ENCODE peak calls at places on chromosomes 13 and 19, in seven cellular contexts. V is astrocyte; I is adrenal gland; Y is endodermal cell; A is right cardiac atrium; C is neural progenitor cell; N is CD8-positive, alpha-beta T cell. L is an unnamed sample.

GRCh38 chr13:35687336-35687735 is 210.8 kb upstream of the MAB21L1 start:
- DNase-seq in V (no peak), I (no peak), Y (no peak), A (no peak), C (no peak), N (no peak), L (no peak)

GRCh38 chr19:56191115-56191514 is 6.5 kb downstream of the ZSCAN5B start:
- DNase-seq in V (no peak), I (no peak), Y (peak; percentile 63), A (no peak), C (no peak), N (no peak), L (no peak)

GRCh38 chr19:39890755-39891551 is 43.5 kb downstream of the FCGBP start:
- DNase-seq in V (no peak), I (no peak), Y (no peak), A (no peak), C (no peak), N (no peak), L (no peak)

GRCh38 chr13:77836423-77836822 is 82.2 kb downstream of the EDNRB start:
- DNase-seq in V (no peak), I (no peak), Y (no peak), A (no peak), C (no peak), N (no peak), L (no peak)

GRCh38 chr19:49585023-49585422 is 3.9 kb downstream of the PRRG2 start:
- DNase-seq in V (no peak), I (peak; percentile 27), Y (peak; percentile 94), A (no peak), C (peak; percentile 80), N (no peak), L (no peak)

GRCh38 chr13:96141032-96141431 is 51.1 kb downstream of the HS6ST3 start:
- DNase-seq in V (peak; percentile 3), I (no peak), Y (no peak), A (no peak), C (peak; percentile 67), N (no peak), L (peak; percentile 28)

GRCh38 chr13:50365683-50366391 is 350.6 kb downstream of the KCNRG start:
- DNase-seq in V (no peak), I (no peak), Y (no peak), A (no peak), C (no peak), N (no peak), L (no peak)

GRCh38 chr19:16326401-16327130 is 1.9 kb downstream of the KLF2 start:
- DNase-seq in V (no peak), I (peak; percentile 41), Y (peak; percentile 74), A (peak; percentile 68), C (peak; percentile 49), N (no peak), L (no peak)

GRCh38 chr13:50955807-50956206 is 46.2 kb downstream of the RNASEH2B start:
- DNase-seq in V (no peak), I (no peak), Y (no peak), A (no peak), C (no peak), N (no peak), L (no peak)

GRCh38 chr13:94464771-94465170 is 14.7 kb downstream of the DCT start:
- DNase-seq in V (no peak), I (no peak), Y (peak; percentile 48), A (no peak), C (no peak), N (no peak), L (no peak)

GRCh38 chr13:94470126-94470525 is 9.4 kb downstream of the DCT start:
- DNase-seq in V (no peak), I (no peak), Y (no peak), A (no peak), C (no peak), N (no peak), L (no peak)
- H3K4me3 ChIP-seq in V (no peak overlapping the region), I (no peak overlapping the region), Y (no peak overlapping the region), A (no peak overlapping the region), C (no peak overlapping the region), N (no peak overlapping the region), L (no peak overlapping the region)

DNA sequence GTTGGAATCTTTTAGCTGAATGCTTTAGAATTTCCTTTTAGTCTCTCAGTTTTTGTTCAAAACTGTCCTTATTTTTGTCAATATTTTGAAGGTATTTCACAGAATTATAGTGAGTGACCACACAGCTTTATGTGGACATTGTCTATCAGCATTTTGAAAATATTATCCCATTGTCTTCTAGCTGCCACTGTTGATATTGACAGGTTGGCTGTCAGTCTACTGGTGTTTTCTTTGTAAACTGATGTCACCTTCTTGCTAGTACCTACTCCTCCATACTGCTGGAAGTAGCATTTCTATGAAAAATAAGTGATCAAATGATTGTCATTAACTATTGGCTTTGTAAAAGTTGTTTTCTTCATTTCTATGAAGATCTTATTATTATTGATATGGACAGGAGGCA is 256.8 kb downstream of the KLF12 start:
- DNase-seq in V (no peak), I (no peak), Y (no peak), A (no peak), C (no peak), N (no peak), L (no peak)
- H3K9me3 ChIP-seq in V (no peaks in the 10 kb centered on the region), I (no peaks in the 10 kb centered on the region), Y (peaks cover 8% of the 10 kb centered on the region), A (no peaks in the 10 kb centered on the region), C (no peaks in the 10 kb centered on the region), N (no peaks in the 10 kb centered on the region), L (peaks cover 4% of the 10 kb centered on the region)

GRCh38 chr13:95058680-95059079 is 242.6 kb downstream of the ABCC4 start:
- DNase-seq in V (no peak), I (no peak), Y (no peak), A (no peak), C (no peak), N (no peak), L (no peak)
- H3K4me3 ChIP-seq in V (no peak overlapping the region), I (no peak overlapping the region), Y (no peak overlapping the region), A (no peak overlapping the region), C (no peak overlapping the region), N (no peak overlapping the region), L (no peak overlapping the region)

DNA sequence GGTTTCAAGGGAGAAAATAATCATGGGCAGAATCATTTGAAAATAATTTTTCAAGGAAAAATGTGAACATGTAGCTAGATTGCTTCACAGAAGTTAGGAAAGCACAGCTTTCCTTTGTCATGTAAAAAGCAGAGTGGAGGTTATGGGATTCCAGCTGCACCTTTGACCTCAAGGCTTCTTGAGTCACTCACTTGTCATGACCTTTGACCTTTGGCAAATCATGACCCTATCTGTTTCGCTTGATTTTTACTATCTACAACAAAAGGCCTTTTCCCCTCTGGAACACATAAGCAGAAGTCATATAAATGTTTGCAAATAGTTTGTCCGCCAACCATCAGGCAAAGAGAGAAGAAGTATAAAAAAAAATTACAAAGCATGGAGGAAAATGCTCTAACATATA is 210.7 kb upstream of the MIR17HG start:
- DNase-seq in V (no peak), I (no peak), Y (no peak), A (no peak), C (peak; percentile 67), N (no peak), L (no peak)
- H3K9me3 ChIP-seq in V (no peaks in the 10 kb centered on the region), I (no peaks in the 10 kb centered on the region), Y (peaks cover 2% of the 10 kb centered on the region), A (no peaks in the 10 kb centered on the region), C (no peaks in the 10 kb centered on the region), N (no peaks in the 10 kb centered on the region), L (no peaks in the 10 kb centered on the region)